ENCODE peak calls at places on chromosomes 7 and 10, in four cellular contexts. V is ELR, B is astrocyte of the spinal cord, P is GM12891. J is an unnamed sample.

GRCh38 chr7:16071246-16071857 is 350.0 kb downstream of the CRPPA start:
- DNase-seq in B (peak), V (peak), P (peak), J (peak)

GRCh38 chr10:30455816-30456215 is 21.8 kb downstream of the MAP3K8 start:
- DNase-seq in B (no peak), P (no peak), V (no peak), J (no peak)

GRCh38 chr10:62594093-62594520 is 210.4 kb upstream of the ADO start:
- DNase-seq in P (peak), V (peak), B (peak), J (peak)

GRCh38 chr7:128791968-128792319 is at the start of gene CCDC136:
- DNase-seq in B (no peak), V (peak), P (no peak), J (no peak)

GRCh38 chr10:16992611-16993119 is 136.9 kb downstream of the CUBN start:
- DNase-seq in B (peak), P (no peak), V (peak), J (no peak)

GRCh38 chr7:24587853-24588252 is 14.6 kb downstream of the PALS2 start:
- DNase-seq in V (peak), B (no peak), P (no peak), J (no peak)

GRCh38 chr7:27173412-27174076 is 576 bp downstream of the HOXA10 start:
- DNase-seq in P (no peak), V (peak), B (no peak), J (no peak)

GRCh38 chr10:127556911-127557310 is 7.8 kb downstream of the NPS start:
- DNase-seq in V (peak), B (no peak), P (no peak), J (no peak)

GRCh38 chr10:88781206-88781605 is 21.3 kb upstream of the LIPM start:
- DNase-seq in V (no peak), P (no peak), B (no peak), J (peak)

GRCh38 chr10:13520194-13520593 is 8.6 kb downstream of the BEND7 start:
- DNase-seq in V (no peak), B (no peak), P (no peak), J (no peak)

GRCh38 chr10:62043493-62043938 is 142.0 kb downstream of the ARID5B start:
- DNase-seq in V (peak), P (no peak), B (peak), J (peak)

GRCh38 chr10:61795551-61795950 is 105.9 kb upstream of the ARID5B start:
- DNase-seq in V (no peak), P (no peak), B (no peak), J (no peak)

GRCh38 chr7:158141221-158141582 is 446.4 kb downstream of the PTPRN2 start:
- DNase-seq in P (no peak), B (no peak), V (no peak), J (no peak)

GRCh38 chr10:132889091-132889490 is 53.3 kb downstream of the CFAP46 start:
- DNase-seq in P (no peak), V (no peak), B (no peak), J (no peak)

GRCh38 chr7:8212638-8213037 is 49.3 kb downstream of the ICA1 start:
- DNase-seq in P (no peak), B (no peak), V (no peak), J (no peak)

GRCh38 chr10:88553116-88553752 is 29.9 kb downstream of the RNLS start:
- DNase-seq in B (peak), P (no peak), V (peak), J (peak)

GRCh38 chr7:18976715-18977466 is 140.5 kb downstream of the TWIST1 start:
- DNase-seq in V (peak), P (no peak), B (no peak), J (no peak)

GRCh38 chr10:12566161-12567115 is 217.1 kb downstream of the CAMK1D start:
- DNase-seq in B (peak), V (no peak), P (no peak), J (no peak)

GRCh38 chr7:29285451-29285807 is 90.9 kb downstream of the CHN2 start:
- DNase-seq in V (peak), P (no peak), B (peak), J (peak)

GRCh38 chr7:98303906-98304305 is 22.4 kb downstream of the BRI3 start:
- DNase-seq in B (no peak), P (no peak), V (no peak), J (no peak)

GRCh38 chr10:5575144-5575481 is 50.4 kb downstream of the CALML3 start:
- DNase-seq in P (no peak), V (no peak), B (no peak), J (no peak)

GRCh38 chr10:101087965-101088364 is 26.2 kb downstream of the KAZALD1 start:
- DNase-seq in V (no peak), B (no peak), P (no peak), J (no peak)

GRCh38 chr10:66844176-66844947 is 81.5 kb upstream of the LRRTM3 start:
- DNase-seq in B (no peak), V (peak), P (no peak), J (peak)

GRCh38 chr7:143454091-143454729 is 11.0 kb downstream of the TAS2R60 start:
- DNase-seq in V (no peak), B (no peak), P (no peak), J (no peak)

GRCh38 chr7:28433604-28434254 is 21.4 kb downstream of the CREB5 start:
- DNase-seq in B (peak), P (no peak), V (peak), J (no peak)

GRCh38 chr7:90111-91063 is 102.0 kb upstream of the FAM20C start:
- DNase-seq in V (peak), B (peak), P (no peak), J (peak)

GRCh38 chr10:101566333-101567164 is 21.5 kb downstream of the POLL start:
- DNase-seq in V (peak), P (peak), B (peak), J (no peak)

GRCh38 chr7:91031757-91032156 is 232.5 kb upstream of the FZD1 start:
- DNase-seq in V (no peak), P (no peak), B (no peak), J (no peak)

GRCh38 chr10:13699216-13699615 is 112.5 kb downstream of the PRPF18 start:
- DNase-seq in V (no peak), B (no peak), P (no peak), J (no peak)

GRCh38 chr7:101436857-101437576 is 74.3 kb downstream of the COL26A1 start:
- DNase-seq in V (no peak), B (no peak), P (no peak), J (no peak)

GRCh38 chr7:127629268-127629854 is 11.4 kb upstream of the PAX4 start:
- DNase-seq in B (no peak), P (peak), V (peak), J (peak)

GRCh38 chr7:98869374-98870070 is at the start of gene TMEM130:
- DNase-seq in P (no peak), B (no peak), V (no peak), J (no peak)

GRCh38 chr7:82549616-82550285 is 106.2 kb upstream of the CACNA2D1 start:
- DNase-seq in P (no peak), B (no peak), V (no peak), J (no peak)

GRCh38 chr10:5659702-5660528 is 6.5 kb downstream of the ASB13 start:
- DNase-seq in P (no peak), V (peak), B (peak), J (peak)

GRCh38 chr10:125929613-125930012 is 33.2 kb downstream of the FANK1 start:
- DNase-seq in B (no peak), V (no peak), P (no peak), J (no peak)

GRCh38 chr10:119189811-119190282 is 11.2 kb upstream of the PRDX3 start:
- DNase-seq in V (peak), P (no peak), B (peak), J (peak)

GRCh38 chr10:56823849-56824248 is 462.8 kb upstream of the ZWINT start:
- DNase-seq in B (no peak), V (no peak), P (no peak), J (peak)

J was measured in bronchial epithelial cell.